ENCODE peak calls at places on chromosomes 5 and 9, in six cellular contexts. H is stimulated activated CD4-positive, alpha-beta T cell treated with anti-CD3 and anti-CD28 coated beads, Interleukin-1b, Interleukin-23, amount 100 ng/mL, for 24 hours; B is RCC 7860; V is astrocyte; O is GM04504; E is tibial nerve. K is an unnamed sample.

GRCh38 chr5:600551-601541 is 11.3 kb upstream of the CEP72 start:
- DNase-seq in O (no peak), E (no peak), H (no peak), B (no peak), V (no peak), K (no peak)

GRCh38 chr9:96467784-96468183 is 17.8 kb downstream of the HABP4 start:
- DNase-seq in O (no peak), E (no peak), H (no peak), B (no peak), V (no peak), K (no peak)

GRCh38 chr9:136725612-136726011 is 13.2 kb downstream of the DIPK1B start:
- DNase-seq in B (peak; percentile 33), O (no peak), V (peak; percentile 32), E (no peak), H (no peak), K (no peak)

GRCh38 chr9:137188490-137189296 is at the start of the genes ANAPC2 and SSNA1:
- DNase-seq in V (peak; percentile 78), B (peak; percentile 80), H (peak; percentile 91), O (peak; percentile 82), E (peak; percentile 85), K (peak; percentile 67)

GRCh38 chr5:173265433-173265832 is 30.4 kb upstream of the NKX2-5 start:
- DNase-seq in O (no peak), V (no peak), H (no peak), E (no peak), B (no peak), K (no peak)

GRCh38 chr5:151740958-151741373 is 17.5 kb downstream of the ATOX1 start:
- DNase-seq in V (peak; percentile 82), E (no peak), B (peak; percentile 76), H (no peak), O (no peak), K (no peak)

GRCh38 chr9:120445974-120446373 is 134.0 kb downstream of the CDK5RAP2 start:
- DNase-seq in V (no peak), B (no peak), E (no peak), O (peak; percentile 9), H (no peak), K (no peak)

GRCh38 chr5:1883120-1883924 is 597 bp upstream of the IRX4 start:
- DNase-seq in E (no peak), B (no peak), V (no peak), H (no peak), O (no peak), K (no peak)

GRCh38 chr9:15144567-15145174 is 162.3 kb downstream of the TTC39B start:
- DNase-seq in O (peak; percentile 8), H (no peak), E (no peak), B (no peak), V (no peak), K (no peak)

GRCh38 chr5:116442095-116442534 is 132.5 kb downstream of the SEMA6A start:
- DNase-seq in O (no peak), V (peak; percentile 58), E (no peak), H (no peak), B (peak; percentile 92), K (no peak)

GRCh38 chr9:34380511-34381315 is 4.0 kb upstream of the MYORG start:
- DNase-seq in O (peak; percentile 38), H (peak; percentile 53), V (peak; percentile 44), B (no peak), E (peak; percentile 35), K (no peak)

GRCh38 chr5:111968459-111968858 is 211.5 kb upstream of the NREP start:
- DNase-seq in E (no peak), O (peak; percentile 55), H (no peak), B (no peak), V (no peak), K (no peak)

GRCh38 chr9:113738898-113739604 is 137.1 kb upstream of the ZNF618 start:
- DNase-seq in V (no peak), B (no peak), E (no peak), H (no peak), O (no peak), K (no peak)

GRCh38 chr9:136628287-136628686 is 34.4 kb upstream of the EGFL7 start:
- DNase-seq in B (no peak), V (no peak), H (no peak), E (no peak), O (no peak), K (no peak)

GRCh38 chr9:82382887-82383616 is 394.5 kb downstream of the SPATA31D1 start:
- DNase-seq in O (no peak), V (peak; percentile 7), H (no peak), E (no peak), B (no peak), K (peak; percentile 33)

GRCh38 chr5:80686757-80687156 is 32.0 kb upstream of the DHFR start:
- DNase-seq in E (no peak), O (peak; percentile 3), V (peak; percentile 7), H (no peak), B (peak; percentile 5), K (no peak)

GRCh38 chr5:147310059-147310704 is 75.4 kb downstream of the STK32A start:
- DNase-seq in O (peak; percentile 24), E (no peak), H (no peak), B (peak; percentile 93), V (peak; percentile 74), K (no peak)

GRCh38 chr5:44454002-44454401 is 64.8 kb upstream of the FGF10 start:
- DNase-seq in E (no peak), B (no peak), H (no peak), V (no peak), O (no peak), K (no peak)

K was measured in iPS DF 19.7.